ENCODE peak calls at places on chromosomes 6 and 20, in six cellular contexts. B, M, U, H, I and C are unnamed samples.

GRCh38 chr6:110475255-110475654 is 1.2 kb downstream of the SLC22A16 start:
- DNase-seq in U (no peak), I (no peak), M (no peak), B (no peak), H (no peak), C (no peak)

GRCh38 chr20:20525756-20526155 is 157.9 kb downstream of the INSM1 start:
- DNase-seq in M (no peak), U (no peak), B (no peak), H (no peak), I (no peak), C (no peak)

GRCh38 chr6:7445076-7445475 is 55.5 kb downstream of the RIOK1 start:
- DNase-seq in H (no peak), U (no peak), B (no peak), M (no peak), I (no peak), C (no peak)

GRCh38 chr20:36572701-36573102 is 695 bp upstream of the TGIF2 start:
- DNase-seq in H (peak), U (peak), M (no peak), I (no peak), B (no peak), C (no peak)

GRCh38 chr6:5325173-5325572 is 63.9 kb downstream of the FARS2 start:
- DNase-seq in I (no peak), H (no peak), B (no peak), M (peak), U (no peak), C (no peak)

GRCh38 chr6:43683708-43684455 is 3.7 kb downstream of the MRPS18A start:
- DNase-seq in U (no peak), B (no peak), I (peak), M (no peak), H (no peak), C (no peak)

GRCh38 chr6:155915651-155916050 is 460.0 kb upstream of the NOX3 start:
- DNase-seq in I (no peak), H (no peak), U (no peak), B (no peak), M (peak), C (no peak)

GRCh38 chr6:136486357-136486756 is 63.9 kb downstream of the MAP7 start:
- DNase-seq in H (no peak), U (peak), B (no peak), I (no peak), M (no peak), C (no peak)

GRCh38 chr20:24736844-24737211 is 212.2 kb upstream of the CST7 start:
- DNase-seq in M (no peak), U (no peak), H (no peak), I (no peak), B (no peak), C (peak)

GRCh38 chr20:20710443-20710842 is 2.0 kb downstream of the RALGAPA2 start:
- DNase-seq in M (no peak), I (no peak), B (no peak), H (no peak), U (no peak), C (no peak)

GRCh38 chr20:20366896-20367680 is 816 bp upstream of the INSM1 start:
- DNase-seq in U (peak), H (no peak), M (no peak), B (no peak), I (no peak), C (no peak)

GRCh38 chr6:81962198-81962597 is 209.7 kb upstream of the TENT5A start:
- DNase-seq in B (no peak), M (no peak), U (no peak), I (no peak), H (no peak), C (no peak)

GRCh38 chr20:25023316-25023715 is 30.8 kb upstream of the APMAP start:
- DNase-seq in I (no peak), H (no peak), M (no peak), U (no peak), B (peak), C (no peak)

GRCh38 chr6:145960918-145961604 is 3.1 kb downstream of the SHPRH start:
- DNase-seq in I (no peak), U (no peak), M (no peak), B (peak), H (no peak), C (no peak)

GRCh38 chr6:119587537-119587936 is 238.0 kb upstream of the MAN1A1 start:
- DNase-seq in I (no peak), H (no peak), U (no peak), B (no peak), M (peak), C (no peak)

GRCh38 chr6:35328108-35328723 is 14.1 kb upstream of the PPARD start:
- DNase-seq in U (no peak), I (no peak), H (no peak), B (no peak), M (peak), C (no peak)

GRCh38 chr6:144690659-144691058 is 405.5 kb downstream of the UTRN start:
- DNase-seq in M (no peak), I (no peak), U (no peak), B (no peak), H (no peak), C (no peak)

GRCh38 chr6:158665332-158665731 is 15.5 kb downstream of the SYTL3 start:
- DNase-seq in U (no peak), I (no peak), H (no peak), B (no peak), M (no peak), C (no peak)

GRCh38 chr6:20033697-20034407 is 178.4 kb downstream of the MBOAT1 start:
- DNase-seq in H (no peak), I (no peak), U (no peak), B (no peak), M (no peak), C (no peak)

GRCh38 chr6:73362869-73363536 is 545 bp downstream of the KHDC3L start:
- DNase-seq in B (no peak), I (no peak), H (no peak), M (no peak), U (no peak), C (no peak)

GRCh38 chr6:128518531-128519131 is 1.8 kb downstream of the PTPRK start:
- DNase-seq in M (peak), I (no peak), U (no peak), B (no peak), H (no peak), C (no peak)

GRCh38 chr6:128521302-128521632 is 868 bp upstream of the PTPRK start:
- DNase-seq in M (no peak), H (no peak), U (no peak), B (no peak), I (no peak), C (no peak)

GRCh38 chr6:128519931-128520435 is 416 bp downstream of the PTPRK start:
- DNase-seq in M (no peak), H (no peak), I (no peak), B (peak), U (no peak), C (peak)

GRCh38 chr6:128519132-128519930 is 1.1 kb downstream of the PTPRK start:
- DNase-seq in I (no peak), M (peak), U (peak), B (peak), H (no peak), C (peak)

DNA sequence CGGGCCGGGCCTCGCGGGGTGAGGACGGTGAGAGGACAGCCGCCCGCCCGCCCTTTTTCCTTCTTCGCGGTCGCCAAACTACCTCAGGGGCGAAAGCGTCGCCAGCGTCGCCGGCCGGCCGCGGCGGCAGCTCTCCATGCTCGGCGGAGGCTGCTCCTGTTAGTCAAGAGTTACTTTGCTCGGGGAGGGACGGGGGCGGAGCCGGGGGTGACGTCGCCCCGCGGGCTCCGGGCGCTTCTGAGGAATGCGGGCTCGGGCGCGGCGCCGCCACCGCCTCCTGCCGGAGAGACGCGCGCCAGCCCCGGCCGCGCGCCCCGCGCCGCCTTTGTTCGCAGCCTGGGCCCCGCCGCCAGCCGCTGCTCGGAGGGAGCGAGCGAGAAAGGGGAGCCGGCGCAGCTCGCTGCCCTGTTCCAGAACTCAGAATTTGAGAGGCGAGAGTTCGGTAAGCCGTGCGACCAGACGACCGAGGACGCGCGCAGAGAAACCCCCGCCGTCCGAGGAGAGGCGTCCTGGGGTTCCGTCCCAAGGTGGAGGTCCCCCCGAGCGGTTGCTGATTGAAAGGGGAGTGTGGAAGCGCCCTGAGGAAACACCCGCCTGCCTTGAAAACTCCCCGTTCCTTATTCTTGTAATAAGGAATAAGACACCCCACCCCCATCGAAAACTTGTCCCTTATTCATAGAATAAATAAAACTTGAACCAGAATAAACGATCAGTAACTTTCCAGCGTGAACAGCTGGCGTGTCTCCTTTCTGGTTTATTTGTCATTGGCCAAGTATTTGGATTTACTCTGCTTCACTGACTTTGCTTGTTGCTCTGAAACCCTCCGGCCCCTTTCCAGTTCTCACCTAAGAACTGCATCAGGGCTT is at the start of gene PTPRK:
- DNase-seq in M (peak), H (peak), U (peak), I (peak), B (peak), C (peak)
- TF ChIP-seq CTCF in M (peak), H (no peak), U (peak), I (peak), B (peak), C (peak)

GRCh38 chr6:150492941-150493340 is 106.7 kb upstream of the PLEKHG1 start:
- DNase-seq in M (peak), I (no peak), H (no peak), B (no peak), U (no peak), C (no peak)
- TF ChIP-seq CTCF in M (no peak), I (no peak), H (no peak), B (no peak), U (no peak), C (no peak)

GRCh38 chr6:26205625-26206574 is 118.7 kb downstream of the HFE start:
- DNase-seq in U (no peak), I (no peak), H (no peak), M (peak), B (no peak), C (no peak)
- TF ChIP-seq CTCF in U (no peak), I (no peak), H (no peak), M (no peak), B (no peak), C (no peak)

GRCh38 chr6:101666256-101666655 is 272.7 kb downstream of the GRIK2 start:
- DNase-seq in I (peak), H (no peak), U (no peak), B (no peak), M (peak), C (no peak)
- TF ChIP-seq CTCF in I (no peak), H (no peak), U (no peak), B (no peak), M (no peak), C (no peak)